ENCODE peak calls at places on chromosomes 7 and 10, in eight cellular contexts. One of them, this sample, is unnamed.

GRCh38 chr10:23891301-23891700 is 317.6 kb upstream of the KIAA1217 start:
- DNase-seq in GM23248: no peak
- DNase-seq in heart right ventricle: no peak
- DNase-seq in astrocyte: no peak
- DNase-seq in naive thymus-derived CD4-positive, alpha-beta T cell: no peak
- DNase-seq in tibial artery: no peak
- DNase-seq in pancreas: no peak
- DNase-seq in fibroblast of lung: no peak
- DNase-seq in this sample: no peak

GRCh38 chr7:88072036-88072714 is 138.1 kb downstream of the ADAM22 start:
- DNase-seq in GM23248: no peak
- DNase-seq in heart right ventricle: no peak
- DNase-seq in astrocyte: no peak
- DNase-seq in naive thymus-derived CD4-positive, alpha-beta T cell: no peak
- DNase-seq in tibial artery: no peak
- DNase-seq in pancreas: no peak
- DNase-seq in fibroblast of lung: peak; percentile 24
- DNase-seq in this sample: no peak

GRCh38 chr7:107715531-107715930 is 28.4 kb upstream of the CBLL1 start:
- DNase-seq in GM23248: no peak
- DNase-seq in heart right ventricle: no peak
- DNase-seq in astrocyte: peak; percentile 50
- DNase-seq in naive thymus-derived CD4-positive, alpha-beta T cell: no peak
- DNase-seq in tibial artery: no peak
- DNase-seq in pancreas: no peak
- DNase-seq in fibroblast of lung: no peak
- DNase-seq in this sample: no peak

GRCh38 chr10:58086144-58086762 is 181.4 kb downstream of the IPMK start:
- DNase-seq in GM23248: no peak
- DNase-seq in heart right ventricle: no peak
- DNase-seq in astrocyte: no peak
- DNase-seq in naive thymus-derived CD4-positive, alpha-beta T cell: no peak
- DNase-seq in tibial artery: no peak
- DNase-seq in pancreas: no peak
- DNase-seq in fibroblast of lung: no peak
- DNase-seq in this sample: no peak

GRCh38 chr10:15484128-15484527 is 113.0 kb upstream of the FAM171A1 start:
- DNase-seq in GM23248: no peak
- DNase-seq in heart right ventricle: no peak
- DNase-seq in astrocyte: no peak
- DNase-seq in naive thymus-derived CD4-positive, alpha-beta T cell: no peak
- DNase-seq in tibial artery: no peak
- DNase-seq in pancreas: no peak
- DNase-seq in fibroblast of lung: no peak
- DNase-seq in this sample: no peak

GRCh38 chr7:26658698-26659084 is 205.7 kb downstream of the SKAP2 start:
- DNase-seq in GM23248: no peak
- DNase-seq in heart right ventricle: no peak
- DNase-seq in astrocyte: no peak
- DNase-seq in naive thymus-derived CD4-positive, alpha-beta T cell: no peak
- DNase-seq in tibial artery: no peak
- DNase-seq in pancreas: no peak
- DNase-seq in fibroblast of lung: no peak
- DNase-seq in this sample: no peak

GRCh38 chr7:41696323-41696916 is 6.5 kb downstream of the INHBA start:
- DNase-seq in GM23248: peak; percentile 89
- DNase-seq in heart right ventricle: peak; percentile 79
- DNase-seq in astrocyte: no peak
- DNase-seq in naive thymus-derived CD4-positive, alpha-beta T cell: no peak
- DNase-seq in tibial artery: peak; percentile 86
- DNase-seq in pancreas: peak; percentile 45
- DNase-seq in fibroblast of lung: peak; percentile 91
- DNase-seq in this sample: no peak

GRCh38 chr7:39421251-39421650 is 145.0 kb upstream of the YAE1 start:
- DNase-seq in GM23248: peak; percentile 7
- DNase-seq in heart right ventricle: no peak
- DNase-seq in astrocyte: no peak
- DNase-seq in naive thymus-derived CD4-positive, alpha-beta T cell: no peak
- DNase-seq in tibial artery: no peak
- DNase-seq in pancreas: no peak
- DNase-seq in fibroblast of lung: no peak
- DNase-seq in this sample: no peak

GRCh38 chr10:246431-246830 is 111.2 kb downstream of the ZMYND11 start:
- DNase-seq in GM23248: no peak
- DNase-seq in heart right ventricle: no peak
- DNase-seq in astrocyte: no peak
- DNase-seq in naive thymus-derived CD4-positive, alpha-beta T cell: no peak
- DNase-seq in tibial artery: no peak
- DNase-seq in pancreas: no peak
- DNase-seq in fibroblast of lung: no peak
- DNase-seq in this sample: no peak

GRCh38 chr7:17022915-17023314 is 141.1 kb upstream of the AGR3 start:
- DNase-seq in GM23248: no peak
- DNase-seq in heart right ventricle: no peak
- DNase-seq in astrocyte: no peak
- DNase-seq in naive thymus-derived CD4-positive, alpha-beta T cell: no peak
- DNase-seq in tibial artery: no peak
- DNase-seq in pancreas: no peak
- DNase-seq in fibroblast of lung: no peak
- DNase-seq in this sample: no peak

GRCh38 chr10:79027147-79028055 is 41.4 kb upstream of the ZMIZ1 start:
- DNase-seq in GM23248: no peak
- DNase-seq in heart right ventricle: no peak
- DNase-seq in astrocyte: no peak
- DNase-seq in naive thymus-derived CD4-positive, alpha-beta T cell: no peak
- DNase-seq in tibial artery: peak; percentile 2
- DNase-seq in pancreas: no peak
- DNase-seq in fibroblast of lung: no peak
- DNase-seq in this sample: peak; percentile 33

GRCh38 chr10:1010703-1011102 is 15.0 kb downstream of the IDI2 start:
- DNase-seq in GM23248: no peak
- DNase-seq in heart right ventricle: no peak
- DNase-seq in astrocyte: no peak
- DNase-seq in naive thymus-derived CD4-positive, alpha-beta T cell: no peak
- DNase-seq in tibial artery: no peak
- DNase-seq in pancreas: no peak
- DNase-seq in fibroblast of lung: no peak
- DNase-seq in this sample: no peak

GRCh38 chr7:75740846-75741497 is 2.2 kb upstream of the HIP1 start:
- DNase-seq in GM23248: no peak
- DNase-seq in heart right ventricle: peak; percentile 71
- DNase-seq in astrocyte: no peak
- DNase-seq in naive thymus-derived CD4-positive, alpha-beta T cell: no peak
- DNase-seq in tibial artery: peak; percentile 71
- DNase-seq in pancreas: peak; percentile 52
- DNase-seq in fibroblast of lung: no peak
- DNase-seq in this sample: no peak

GRCh38 chr10:43199684-43200537 is 61.7 kb downstream of the CSGALNACT2 start:
- DNase-seq in GM23248: no peak
- DNase-seq in heart right ventricle: peak; percentile 2
- DNase-seq in astrocyte: no peak
- DNase-seq in naive thymus-derived CD4-positive, alpha-beta T cell: no peak
- DNase-seq in tibial artery: peak; percentile 16
- DNase-seq in pancreas: no peak
- DNase-seq in fibroblast of lung: no peak
- DNase-seq in this sample: peak; percentile 42

GRCh38 chr10:43254199-43254730 is 12.6 kb downstream of the RASGEF1A start:
- DNase-seq in GM23248: no peak
- DNase-seq in heart right ventricle: peak; percentile 3
- DNase-seq in astrocyte: no peak
- DNase-seq in naive thymus-derived CD4-positive, alpha-beta T cell: no peak
- DNase-seq in tibial artery: no peak
- DNase-seq in pancreas: peak; percentile 9
- DNase-seq in fibroblast of lung: no peak
- DNase-seq in this sample: peak; percentile 51

GRCh38 chr7:92057375-92057774 is 76.9 kb downstream of the CYP51A1 start:
- DNase-seq in GM23248: no peak
- DNase-seq in heart right ventricle: no peak
- DNase-seq in astrocyte: no peak
- DNase-seq in naive thymus-derived CD4-positive, alpha-beta T cell: no peak
- DNase-seq in tibial artery: no peak
- DNase-seq in pancreas: peak; percentile 30
- DNase-seq in fibroblast of lung: no peak
- DNase-seq in this sample: no peak

GRCh38 chr7:27134392-27134791 is 3.8 kb upstream of the HOXA4 start:
- DNase-seq in GM23248: peak; percentile 96
- DNase-seq in heart right ventricle: no peak
- DNase-seq in astrocyte: peak; percentile 94
- DNase-seq in naive thymus-derived CD4-positive, alpha-beta T cell: no peak
- DNase-seq in tibial artery: peak; percentile 65
- DNase-seq in pancreas: no peak
- DNase-seq in fibroblast of lung: peak; percentile 98
- DNase-seq in this sample: no peak

GRCh38 chr10:122311051-122311410 is 39.9 kb downstream of the BTBD16 start:
- DNase-seq in GM23248: no peak
- DNase-seq in heart right ventricle: no peak
- DNase-seq in astrocyte: no peak
- DNase-seq in naive thymus-derived CD4-positive, alpha-beta T cell: no peak
- DNase-seq in tibial artery: no peak
- DNase-seq in pancreas: peak; percentile 4
- DNase-seq in fibroblast of lung: no peak
- DNase-seq in this sample: no peak
- H3K4me1 ChIP-seq in GM23248: peaks cover 19% of the 10 kb centered on the region
- H3K4me1 ChIP-seq in heart right ventricle: peaks cover 30% of the 10 kb centered on the region
- H3K4me1 ChIP-seq in astrocyte: peaks cover 34% of the 10 kb centered on the region
- H3K4me1 ChIP-seq in naive thymus-derived CD4-positive, alpha-beta T cell: no peaks in the 10 kb centered on the region
- H3K4me1 ChIP-seq in tibial artery: no peaks in the 10 kb centered on the region
- H3K4me1 ChIP-seq in pancreas: peaks cover 40% of the 10 kb centered on the region
- H3K4me1 ChIP-seq in fibroblast of lung: peaks cover 11% of the 10 kb centered on the region
- H3K4me1 ChIP-seq in this sample: peaks cover 40% of the 10 kb centered on the region

GRCh38 chr7:32061346-32061745 is 8.9 kb downstream of the PDE1C start:
- DNase-seq in GM23248: no peak
- DNase-seq in heart right ventricle: no peak
- DNase-seq in astrocyte: no peak
- DNase-seq in naive thymus-derived CD4-positive, alpha-beta T cell: no peak
- DNase-seq in tibial artery: no peak
- DNase-seq in pancreas: no peak
- DNase-seq in fibroblast of lung: no peak
- DNase-seq in this sample: no peak

GRCh38 chr7:32062150-32062549 is 8.1 kb downstream of the PDE1C start:
- DNase-seq in GM23248: peak; percentile 53
- DNase-seq in heart right ventricle: peak; percentile 37
- DNase-seq in astrocyte: no peak
- DNase-seq in naive thymus-derived CD4-positive, alpha-beta T cell: no peak
- DNase-seq in tibial artery: peak; percentile 53
- DNase-seq in pancreas: no peak
- DNase-seq in fibroblast of lung: peak; percentile 16
- DNase-seq in this sample: no peak

GRCh38 chr7:32059289-32060045 is 10.7 kb downstream of the PDE1C start:
- DNase-seq in GM23248: peak; percentile 71
- DNase-seq in heart right ventricle: no peak
- DNase-seq in astrocyte: peak; percentile 83
- DNase-seq in naive thymus-derived CD4-positive, alpha-beta T cell: no peak
- DNase-seq in tibial artery: no peak
- DNase-seq in pancreas: no peak
- DNase-seq in fibroblast of lung: peak; percentile 6
- DNase-seq in this sample: no peak

GRCh38 chr7:32066441-32066840 is 3.8 kb downstream of the PDE1C start:
- DNase-seq in GM23248: peak; percentile 74
- DNase-seq in heart right ventricle: no peak
- DNase-seq in astrocyte: no peak
- DNase-seq in naive thymus-derived CD4-positive, alpha-beta T cell: no peak
- DNase-seq in tibial artery: no peak
- DNase-seq in pancreas: no peak
- DNase-seq in fibroblast of lung: no peak
- DNase-seq in this sample: no peak

DNA sequence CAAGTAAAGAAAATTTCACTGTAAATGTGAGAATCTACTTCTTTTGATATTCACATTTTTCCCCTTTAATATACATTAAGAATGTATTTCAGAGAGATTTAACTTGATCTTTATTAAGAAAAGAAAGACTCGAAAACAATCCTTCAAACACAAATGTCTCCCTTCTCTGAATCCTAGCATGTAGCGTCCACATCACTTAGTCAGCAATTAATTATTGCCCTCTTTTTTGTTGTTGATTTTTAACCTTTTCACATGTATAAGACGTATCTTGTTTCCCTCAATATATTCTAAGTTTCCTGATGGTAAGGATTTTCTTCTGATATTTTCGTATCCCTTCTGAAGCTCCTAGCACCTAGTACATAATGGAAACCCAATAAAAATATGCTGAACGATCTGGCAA is 6.6 kb downstream of the PDE1C start:
- DNase-seq in GM23248: no peak
- DNase-seq in heart right ventricle: no peak
- DNase-seq in astrocyte: no peak
- DNase-seq in naive thymus-derived CD4-positive, alpha-beta T cell: no peak
- DNase-seq in tibial artery: no peak
- DNase-seq in pancreas: no peak
- DNase-seq in fibroblast of lung: no peak
- DNase-seq in this sample: no peak
- H3K4me3 ChIP-seq in GM23248: no peak overlapping the region
- H3K4me3 ChIP-seq in heart right ventricle: no peak overlapping the region
- H3K4me3 ChIP-seq in astrocyte: no peak overlapping the region
- H3K4me3 ChIP-seq in naive thymus-derived CD4-positive, alpha-beta T cell: no peak overlapping the region
- H3K4me3 ChIP-seq in tibial artery: no peak overlapping the region
- H3K4me3 ChIP-seq in pancreas: no peak overlapping the region
- H3K4me3 ChIP-seq in fibroblast of lung: no peak overlapping the region
- H3K4me3 ChIP-seq in this sample: no peak overlapping the region

GRCh38 chr10:6305762-6306321 is 103.1 kb downstream of the PFKFB3 start:
- DNase-seq in GM23248: no peak
- DNase-seq in heart right ventricle: no peak
- DNase-seq in astrocyte: no peak
- DNase-seq in naive thymus-derived CD4-positive, alpha-beta T cell: no peak
- DNase-seq in tibial artery: no peak
- DNase-seq in pancreas: no peak
- DNase-seq in fibroblast of lung: no peak
- DNase-seq in this sample: no peak
- H3K27ac ChIP-seq in GM23248: no peak overlapping the region
- H3K27ac ChIP-seq in heart right ventricle: no peak overlapping the region
- H3K27ac ChIP-seq in astrocyte: no peak overlapping the region
- H3K27ac ChIP-seq in naive thymus-derived CD4-positive, alpha-beta T cell: no peak overlapping the region
- H3K27ac ChIP-seq in tibial artery: no peak overlapping the region
- H3K27ac ChIP-seq in pancreas: no peak overlapping the region
- H3K27ac ChIP-seq in fibroblast of lung: no peak overlapping the region
- H3K27ac ChIP-seq in this sample: no peak overlapping the region

DNA sequence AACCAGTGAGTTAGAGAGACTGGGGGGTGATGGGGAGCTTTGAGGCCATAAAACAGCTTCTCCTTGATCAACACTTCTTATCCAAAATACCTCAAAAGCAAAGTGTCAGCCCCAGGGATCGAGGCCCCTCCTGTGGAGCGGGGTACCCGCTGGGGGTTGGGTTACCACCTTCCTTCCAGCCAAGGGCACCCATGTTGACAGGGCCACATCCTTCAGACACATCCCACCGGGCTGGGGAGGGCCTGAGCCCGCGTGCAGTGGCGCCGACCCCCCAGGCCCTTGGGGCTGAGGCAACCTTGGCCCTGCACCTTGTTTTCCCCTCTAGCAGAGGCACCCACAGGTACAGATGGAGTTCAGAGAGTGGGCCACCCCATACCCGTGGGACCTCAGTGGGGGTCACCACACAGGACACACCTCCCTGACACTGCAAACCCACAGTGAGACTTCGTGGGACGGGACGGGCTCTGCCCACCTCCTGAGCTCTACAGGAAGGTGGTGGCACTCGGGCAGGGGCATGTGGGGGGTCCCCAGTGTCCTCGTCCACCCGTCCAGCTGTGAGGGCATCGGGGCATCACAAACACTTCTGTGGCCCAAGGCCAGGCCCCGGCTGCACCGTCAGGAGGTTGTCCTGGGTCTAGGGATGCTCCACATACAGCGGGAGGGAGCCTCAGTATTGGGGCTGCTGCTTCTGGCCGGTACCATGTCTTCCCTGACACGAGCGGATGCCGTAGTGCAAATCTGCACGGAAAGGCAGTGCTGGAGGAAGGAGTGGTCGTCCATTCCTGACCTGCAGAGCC is 10.7 kb downstream of the DPYSL4 start:
- DNase-seq in GM23248: no peak
- DNase-seq in heart right ventricle: no peak
- DNase-seq in astrocyte: no peak
- DNase-seq in naive thymus-derived CD4-positive, alpha-beta T cell: no peak
- DNase-seq in tibial artery: no peak
- DNase-seq in pancreas: no peak
- DNase-seq in fibroblast of lung: no peak
- DNase-seq in this sample: peak; percentile 44
- H3K4me1 ChIP-seq in GM23248: no peaks in the 10 kb centered on the region
- H3K4me1 ChIP-seq in heart right ventricle: peaks cover 8% of the 10 kb centered on the region
- H3K4me1 ChIP-seq in astrocyte: no peaks in the 10 kb centered on the region
- H3K4me1 ChIP-seq in naive thymus-derived CD4-positive, alpha-beta T cell: no peaks in the 10 kb centered on the region
- H3K4me1 ChIP-seq in tibial artery: no peaks in the 10 kb centered on the region
- H3K4me1 ChIP-seq in pancreas: no peaks in the 10 kb centered on the region
- H3K4me1 ChIP-seq in fibroblast of lung: no peaks in the 10 kb centered on the region
- H3K4me1 ChIP-seq in this sample: no peaks in the 10 kb centered on the region

This sample was measured in RWPE2.